ENCODE peak calls at places on chromosome 1, in seven cellular contexts. T, X, J, L, S, E and C are unnamed samples.

GRCh38 chr1:175148068-175148467 is 44.5 kb downstream of the KIAA0040 start:
- DNase-seq in X (no peak), L (no peak), J (no peak), T (no peak), S (no peak), E (no peak), C (no peak)

GRCh38 chr1:225709101-225709500 is 56.2 kb upstream of the ENAH start:
- DNase-seq in J (no peak), X (no peak), S (no peak), E (no peak), T (no peak), L (no peak), C (peak)

GRCh38 chr1:11134352-11135266 is 34.9 kb upstream of the EXOSC10 start:
- DNase-seq in S (no peak), E (no peak), J (no peak), T (peak), X (no peak), L (no peak), C (no peak)

GRCh38 chr1:147641695-147642592 is 28.4 kb downstream of the ACP6 start:
- DNase-seq in E (peak), X (peak), S (no peak), T (peak), L (peak), J (peak), C (no peak)

GRCh38 chr1:53480678-53481077 is 21.5 kb downstream of the DMRTB1 start:
- DNase-seq in T (no peak), J (no peak), L (no peak), E (no peak), X (no peak), S (no peak), C (no peak)

GRCh38 chr1:29368936-29369932 is 132.9 kb downstream of the PTPRU start:
- DNase-seq in E (no peak), X (no peak), J (no peak), T (no peak), S (no peak), L (no peak), C (no peak)

GRCh38 chr1:226108935-226109828 is 46.7 kb downstream of the H3-3A start:
- DNase-seq in J (no peak), S (no peak), X (no peak), L (no peak), T (peak), E (no peak), C (no peak)

GRCh38 chr1:167110586-167110985 is 16.7 kb downstream of the STYXL2 start:
- DNase-seq in X (no peak), L (no peak), J (no peak), E (no peak), T (no peak), S (no peak), C (no peak)

GRCh38 chr1:103144681-103145080 is 36.4 kb upstream of the COL11A1 start:
- DNase-seq in E (no peak), S (no peak), J (no peak), L (no peak), T (peak), X (no peak), C (no peak)

GRCh38 chr1:152029144-152029936 is 7.5 kb downstream of the S100A11 start:
- DNase-seq in E (no peak), J (no peak), S (no peak), L (no peak), T (peak), X (no peak), C (no peak)

GRCh38 chr1:193270996-193271395 is 84.6 kb upstream of the B3GALT2 start:
- DNase-seq in L (no peak), S (no peak), T (peak), E (no peak), X (no peak), J (no peak), C (no peak)

GRCh38 chr1:39900662-39901485 is 843 bp downstream of the MYCL start:
- DNase-seq in L (no peak), J (peak), T (no peak), E (peak), S (no peak), X (no peak), C (no peak)

DNA sequence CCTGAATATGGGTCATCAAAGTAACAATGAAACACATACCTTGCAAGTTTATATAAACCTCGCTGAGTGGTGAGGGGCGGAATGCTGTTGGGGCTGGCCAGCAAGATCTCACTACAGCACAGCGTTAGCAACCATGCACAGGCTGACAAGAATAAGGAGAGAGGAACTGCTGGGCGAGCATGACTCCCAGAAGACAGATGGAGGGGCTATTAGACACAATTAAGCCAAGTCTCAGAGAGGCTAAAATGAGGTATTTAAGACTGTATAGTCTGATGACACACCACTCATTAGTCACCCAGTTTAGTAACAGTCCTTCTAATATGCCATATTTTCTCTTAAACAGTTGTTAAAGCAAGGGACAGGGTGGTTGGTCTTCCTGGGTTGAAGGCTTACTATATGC is 340.2 kb upstream of the NR5A2 start:
- DNase-seq in J (no peak), E (no peak), S (no peak), X (no peak), L (no peak), T (peak), C (no peak)
- TF ChIP-seq CTCF in J (no peak), E (no peak), S (no peak), X (no peak), L (no peak), T (no peak), C (no peak)

GRCh38 chr1:6035719-6036118 is 10.0 kb upstream of the KCNAB2 start:
- DNase-seq in E (no peak), S (no peak), T (no peak), J (no peak), L (no peak), X (no peak), C (no peak)
- TF ChIP-seq CTCF in E (no peak), S (no peak), T (no peak), J (no peak), L (no peak), X (no peak), C (no peak)

DNA sequence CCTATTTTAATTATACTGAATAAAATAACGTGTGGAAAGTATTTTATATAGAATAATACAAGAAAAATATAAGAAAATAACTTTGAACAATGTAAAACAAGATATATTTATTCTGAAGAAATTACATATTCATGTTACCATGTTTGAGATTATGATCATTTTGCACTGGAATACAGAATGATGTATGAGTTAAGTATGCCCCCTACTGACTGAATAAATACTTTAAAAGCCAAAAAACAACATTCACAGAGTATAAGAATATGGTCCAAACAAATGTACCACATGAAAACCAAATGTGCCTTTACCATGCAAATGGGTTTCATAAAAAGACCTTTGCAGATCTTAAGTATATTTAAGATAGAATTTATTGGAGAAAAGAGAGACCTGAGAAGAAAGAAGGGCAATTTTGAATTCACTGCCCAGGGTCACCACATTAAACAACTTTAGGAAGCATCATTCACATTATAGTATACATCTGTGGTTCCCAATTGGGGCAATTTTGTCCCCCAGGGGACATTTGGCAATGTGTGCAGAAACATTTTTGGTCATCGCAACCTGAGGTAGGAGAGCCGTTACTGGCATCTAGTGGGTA is 136.6 kb upstream of the GFI1 start:
- DNase-seq in E (no peak), S (no peak), X (no peak), L (no peak), J (no peak), T (peak), C (no peak)
- TF ChIP-seq CTCF in E (peak), S (peak), X (peak), L (peak), J (peak), T (peak), C (no peak)

DNA sequence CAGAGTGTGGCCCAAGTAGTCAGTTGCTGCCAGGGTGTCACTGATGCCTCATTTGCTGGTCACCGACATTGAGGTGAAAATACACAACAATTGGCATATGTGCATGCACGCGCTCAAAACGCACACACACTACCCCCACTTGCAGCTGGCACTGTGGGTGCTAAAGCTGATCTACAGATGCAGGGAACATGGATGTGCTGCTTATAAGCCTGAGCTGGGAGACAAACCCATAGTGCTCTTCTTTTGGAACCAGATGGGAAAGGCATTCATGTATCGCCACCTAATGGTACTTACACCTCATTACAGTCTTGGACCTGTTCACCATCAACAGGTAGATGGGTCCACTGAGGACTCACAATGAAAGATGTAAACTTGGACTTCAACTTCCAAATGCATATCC is 70.3 kb upstream of the CAMK1G start:
- DNase-seq in J (no peak), T (peak), X (no peak), S (no peak), L (peak), E (no peak), C (no peak)
- TF ChIP-seq CTCF in J (peak), T (peak), X (no peak), S (no peak), L (peak), E (peak), C (peak)

DNA sequence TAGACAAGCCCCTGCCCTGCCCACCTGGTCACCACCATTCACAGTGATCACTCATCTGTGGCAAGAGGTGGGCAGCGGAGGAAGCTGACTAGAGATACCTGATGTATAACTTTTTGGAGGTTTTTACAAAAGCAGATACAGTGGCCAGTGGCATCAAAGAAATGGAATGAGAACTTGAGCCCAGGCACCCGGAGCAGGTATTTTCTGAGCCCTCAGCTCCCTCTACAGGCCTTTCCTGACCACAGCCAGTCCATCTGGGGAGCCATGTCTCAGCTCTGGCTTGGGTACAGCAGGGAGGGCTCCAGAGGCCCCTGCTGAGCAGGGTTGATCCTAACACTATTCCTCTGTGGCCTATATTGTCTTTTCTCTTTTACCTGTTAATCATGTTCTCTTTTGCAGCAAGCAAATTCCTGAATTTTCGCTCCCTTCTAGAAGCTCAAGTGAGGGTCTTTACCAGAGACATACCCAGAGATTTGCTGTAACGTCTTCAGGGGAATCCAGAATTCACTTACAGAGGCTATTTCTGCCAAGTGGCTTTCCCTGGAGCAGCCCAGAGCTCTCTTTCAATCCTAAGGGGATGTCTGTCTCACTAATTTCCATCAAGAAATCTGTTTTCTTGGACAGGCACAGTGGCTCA is 27.3 kb downstream of the GPR157 start:
- DNase-seq in T (peak), S (no peak), L (peak), J (peak), X (no peak), E (peak), C (no peak)
- TF ChIP-seq CTCF in T (peak), S (peak), L (peak), J (peak), X (peak), E (peak), C (peak)

DNA sequence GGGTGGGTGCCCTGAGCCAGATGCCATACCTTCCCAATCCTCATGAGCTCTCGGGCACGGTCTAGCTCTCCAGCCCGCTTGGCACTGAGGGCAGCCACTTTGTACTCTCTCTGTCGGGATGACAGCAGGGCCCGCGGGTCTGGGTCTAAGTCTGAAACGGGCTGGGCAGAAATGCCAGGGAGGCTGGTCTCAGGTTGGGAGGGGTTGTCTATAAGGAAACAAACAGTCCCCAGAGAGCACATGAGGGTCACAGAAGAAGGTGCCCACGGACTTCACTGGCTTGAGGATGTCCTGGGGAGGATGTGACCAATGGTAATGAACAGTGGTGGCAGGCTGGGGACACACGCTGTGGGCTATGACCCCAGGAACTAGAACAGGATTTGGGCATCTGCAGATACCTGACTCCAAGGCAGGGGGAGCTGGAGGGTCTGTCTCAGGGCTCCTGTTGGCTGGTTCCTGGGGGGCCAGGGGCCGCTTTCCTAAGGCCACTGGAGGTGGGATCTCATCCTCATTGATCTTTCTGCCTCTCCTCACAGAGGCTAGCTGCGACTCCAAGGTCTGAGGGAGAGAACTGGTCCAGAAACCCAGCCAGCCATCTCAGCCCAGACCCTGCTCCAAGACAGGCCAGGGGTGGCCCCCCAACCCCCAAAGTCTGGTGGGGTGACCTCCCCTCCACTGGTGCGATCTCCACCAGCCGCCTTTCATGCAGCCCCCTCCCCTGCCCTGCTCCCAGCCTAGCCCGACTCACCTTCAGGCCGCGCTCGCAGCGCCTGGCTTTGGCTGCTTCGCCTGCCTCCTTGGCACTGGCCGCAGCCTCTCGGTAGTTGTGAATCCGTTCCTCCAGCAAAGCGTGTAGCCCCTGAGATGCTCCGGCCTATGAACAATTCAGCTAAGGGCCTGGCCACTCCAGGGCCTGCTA is 6.1 kb downstream of the CC2D1B start:
- DNase-seq in L (no peak), X (no peak), E (no peak), T (no peak), S (no peak), J (no peak), C (no peak)
- TF ChIP-seq CTCF in L (no peak), X (no peak), E (no peak), T (no peak), S (no peak), J (no peak), C (no peak)

GRCh38 chr1:7121622-7121988 is 336.4 kb downstream of the CAMTA1 start:
- DNase-seq in J (no peak), S (no peak), E (no peak), L (no peak), T (no peak), X (peak), C (peak)

GRCh38 chr1:7117265-7117598 is 332.0 kb downstream of the CAMTA1 start:
- DNase-seq in S (no peak), T (no peak), L (no peak), X (no peak), E (no peak), J (no peak), C (no peak)

GRCh38 chr1:7120863-7121621 is 335.8 kb downstream of the CAMTA1 start:
- DNase-seq in S (no peak), X (no peak), T (peak), L (no peak), J (no peak), E (no peak), C (peak)

GRCh38 chr1:7116001-7116400 is 330.7 kb downstream of the CAMTA1 start:
- DNase-seq in S (no peak), E (no peak), J (no peak), X (no peak), T (no peak), L (no peak), C (no peak)

DNA sequence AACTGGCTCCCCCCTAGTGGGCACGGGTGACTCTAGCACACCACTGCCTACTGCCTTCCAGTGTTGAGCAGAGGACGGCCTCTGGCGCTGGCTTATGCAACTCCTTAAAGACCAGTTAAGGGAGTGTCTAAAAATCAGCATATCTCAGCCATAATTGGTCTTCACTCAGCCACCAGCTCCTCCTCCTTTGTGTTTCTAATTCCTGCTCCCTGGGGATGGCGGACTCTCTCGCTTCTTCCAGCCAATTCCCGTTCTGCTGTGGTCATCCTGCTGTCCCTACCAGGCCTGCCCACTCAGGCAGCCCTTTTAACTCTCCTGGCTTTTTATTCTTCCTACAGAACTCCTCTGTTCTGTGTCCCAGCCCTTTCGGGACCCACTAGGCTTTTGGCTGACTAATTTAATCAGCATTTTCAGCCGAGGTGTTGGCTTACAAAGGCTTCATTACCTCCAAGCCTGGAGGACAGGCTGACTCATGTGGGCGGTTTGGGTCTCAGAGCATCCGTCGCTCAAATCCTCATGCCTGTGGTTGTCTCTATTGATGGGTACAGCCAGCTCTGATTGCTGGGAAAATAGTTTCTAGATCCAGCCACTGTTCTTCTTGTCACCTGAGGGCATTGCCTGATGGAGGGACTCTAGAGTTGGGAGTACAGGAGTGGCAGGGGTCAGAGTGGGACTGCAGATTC is 332.5 kb downstream of the CAMTA1 start:
- DNase-seq in X (no peak), S (no peak), E (no peak), L (no peak), J (peak), T (peak), C (peak)
- TF ChIP-seq CTCF in X (no peak), S (no peak), E (no peak), L (no peak), J (peak), T (peak), C (no peak)